ENCODE peak calls at places on chromosomes 3 and 15, in six cellular contexts. K, U, F, L, V and P are unnamed samples.

GRCh38 chr3:13714251-13714916 is 165.5 kb downstream of the FBLN2 start:
- DNase-seq in U (no peak), L (peak), K (no peak), F (no peak), V (no peak), P (no peak)

GRCh38 chr3:58260733-58261132 is 23.1 kb downstream of the ABHD6 start:
- DNase-seq in L (no peak), V (no peak), K (peak), U (no peak), F (no peak), P (no peak)

GRCh38 chr15:52559583-52559982 is 9.2 kb downstream of the ARPP19 start:
- DNase-seq in K (no peak), L (no peak), F (peak), V (no peak), U (no peak), P (no peak)

GRCh38 chr15:37289109-37289765 is 188.9 kb upstream of the MEIS2 start:
- DNase-seq in L (no peak), F (peak), U (no peak), V (peak), K (no peak), P (no peak)

GRCh38 chr3:107366766-107367165 is 10.5 kb upstream of the CCDC54 start:
- DNase-seq in F (no peak), K (no peak), L (no peak), V (peak), U (no peak), P (no peak)

GRCh38 chr3:18207232-18207631 is 217.9 kb downstream of the SATB1 start:
- DNase-seq in F (no peak), V (no peak), U (no peak), L (no peak), K (no peak), P (no peak)

GRCh38 chr15:45121706-45122417 is 7.7 kb downstream of the DUOXA2 start:
- DNase-seq in L (peak), F (peak), V (peak), U (no peak), K (no peak), P (peak)

GRCh38 chr3:169165196-169166159 is 498.0 kb downstream of the MECOM start:
- DNase-seq in F (peak), V (no peak), U (no peak), L (no peak), K (no peak), P (no peak)

GRCh38 chr3:194974468-194975135 is 288.9 kb downstream of the FAM43A start:
- DNase-seq in L (no peak), K (no peak), U (no peak), F (no peak), V (no peak), P (no peak)

GRCh38 chr3:38960953-38961622 is 90.7 kb downstream of the SCN11A start:
- DNase-seq in V (peak), L (no peak), K (no peak), U (no peak), F (peak), P (peak)

GRCh38 chr3:131502530-131503327 is at the start of gene MRPL3:
- DNase-seq in U (peak), V (peak), K (peak), L (peak), F (peak), P (peak)

GRCh38 chr3:196765454-196765853 is 25.8 kb downstream of the PAK2 start:
- DNase-seq in K (no peak), L (no peak), V (no peak), U (no peak), F (no peak), P (no peak)

GRCh38 chr3:186640473-186640818 is 247 bp downstream of the FETUB start:
- DNase-seq in L (no peak), K (no peak), F (no peak), V (peak), U (no peak), P (peak)

GRCh38 chr3:132660745-132661067 is 577 bp downstream of the UBA5 start:
- DNase-seq in V (no peak), F (no peak), L (no peak), K (no peak), U (no peak), P (no peak)

GRCh38 chr3:46896386-46896785 is 18.9 kb downstream of the PTH1R start:
- DNase-seq in U (no peak), K (peak), L (peak), V (no peak), F (no peak), P (no peak)

GRCh38 chr15:85019815-85020590 is 38.3 kb downstream of the PDE8A start:
- DNase-seq in U (no peak), L (no peak), F (no peak), V (no peak), K (no peak), P (no peak)

GRCh38 chr15:66848116-66848515 is 146.1 kb downstream of the SMAD6 start:
- DNase-seq in V (no peak), F (no peak), K (no peak), U (no peak), L (no peak), P (no peak)

GRCh38 chr3:127684871-127685707 is 12.3 kb downstream of the ABTB1 start:
- DNase-seq in F (no peak), V (no peak), U (no peak), L (peak), K (peak), P (no peak)

GRCh38 chr3:135539854-135540253 is 425.7 kb upstream of the PPP2R3A start:
- DNase-seq in U (no peak), F (no peak), V (no peak), L (no peak), K (no peak), P (no peak)

DNA sequence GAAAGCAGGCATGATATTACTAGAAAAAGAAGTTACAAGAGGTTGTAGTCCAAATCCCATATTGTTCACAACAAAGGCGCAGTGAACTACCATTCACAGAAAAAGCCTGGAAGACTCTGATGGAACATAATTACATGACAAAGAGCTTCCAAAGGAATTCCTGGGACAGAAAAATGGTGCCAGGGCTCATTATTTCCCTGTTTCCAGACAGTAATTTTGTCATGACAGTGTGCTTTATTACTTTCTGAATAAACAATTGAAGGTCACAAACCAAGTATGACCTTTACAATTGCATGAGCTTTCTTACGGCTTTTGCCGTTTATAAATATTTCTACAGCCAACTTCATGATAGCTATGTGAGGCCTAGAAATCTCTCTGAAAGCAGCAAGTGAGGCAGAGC is 61.0 kb downstream of the CYFIP1 start:
- DNase-seq in K (no peak), U (no peak), F (no peak), L (no peak), V (no peak), P (no peak)
- H3K27ac ChIP-seq in K (no peak), U (no peak), F (no peak), L (no peak), V (no peak), P (no peak)

GRCh38 chr3:134144694-134145093 is 106.0 kb downstream of the RYK start:
- DNase-seq in U (no peak), K (no peak), F (no peak), V (no peak), L (no peak), P (no peak)

GRCh38 chr3:134143828-134144390 is 106.8 kb downstream of the RYK start:
- DNase-seq in L (no peak), K (no peak), F (no peak), V (no peak), U (no peak), P (no peak)

GRCh38 chr3:134148534-134148933 is 102.1 kb downstream of the RYK start:
- DNase-seq in V (no peak), U (no peak), K (no peak), L (no peak), F (no peak), P (no peak)

GRCh38 chr3:134147411-134147810 is 103.2 kb downstream of the RYK start:
- DNase-seq in F (no peak), V (no peak), L (no peak), K (no peak), U (no peak), P (no peak)

GRCh38 chr3:134145183-134145582 is 105.5 kb downstream of the RYK start:
- DNase-seq in L (no peak), F (no peak), V (no peak), U (no peak), K (no peak), P (no peak)
- TF ChIP-seq CTCF in L (no peak), F (peak), V (no peak), U (no peak), K (no peak), P (no peak)

GRCh38 chr3:112338727-112339056 is 5.7 kb downstream of the CD200 start:
- DNase-seq in K (no peak), U (no peak), F (no peak), V (no peak), L (no peak), P (no peak)
- H3K27ac ChIP-seq in K (no peak), U (no peak), F (no peak), V (no peak), L (no peak), P (no peak)

GRCh38 chr3:181212271-181212670 is 222.7 kb upstream of the DNAJC19 start:
- DNase-seq in V (no peak), F (no peak), U (no peak), L (no peak), K (no peak), P (no peak)
- TF ChIP-seq CTCF in V (no peak), F (no peak), U (no peak), L (no peak), K (no peak), P (no peak)

GRCh38 chr3:48042071-48042760 is 26.0 kb upstream of the MAP4 start:
- DNase-seq in U (no peak), L (no peak), F (no peak), V (peak), K (no peak), P (no peak)
- H3K27ac ChIP-seq in U (no peak), L (no peak), F (peak), V (no peak), K (peak), P (no peak)